ENCODE peak calls at places on chromosomes 11 and 22, in five cellular contexts. One of them, this sample, is unnamed.

GRCh38 chr11:73269353-73270088 is 2.6 kb upstream of the P2RY6 start:
- DNase-seq in endodermal cell: peak; percentile 74
- DNase-seq in B cell: no peak
- DNase-seq in WTC11: no peak
- DNase-seq in NCI-H460: no peak
- DNase-seq in this sample: no peak

GRCh38 chr11:61362542-61362875 is 335 bp downstream of the TMEM138 start:
- DNase-seq in endodermal cell: no peak
- DNase-seq in B cell: no peak
- DNase-seq in WTC11: no peak
- DNase-seq in NCI-H460: no peak
- DNase-seq in this sample: no peak

GRCh38 chr22:42280140-42280539 is 9.7 kb upstream of the TCF20 start:
- DNase-seq in endodermal cell: no peak
- DNase-seq in B cell: no peak
- DNase-seq in WTC11: no peak
- DNase-seq in NCI-H460: no peak
- DNase-seq in this sample: no peak

GRCh38 chr22:39559456-39560105 is 11.0 kb upstream of the CACNA1I start:
- DNase-seq in endodermal cell: peak; percentile 90
- DNase-seq in B cell: no peak
- DNase-seq in WTC11: peak; percentile 82
- DNase-seq in NCI-H460: no peak
- DNase-seq in this sample: no peak

GRCh38 chr11:36577859-36578258 is 10.1 kb downstream of the RAG1 start:
- DNase-seq in endodermal cell: no peak
- DNase-seq in B cell: no peak
- DNase-seq in WTC11: no peak
- DNase-seq in NCI-H460: no peak
- DNase-seq in this sample: no peak

GRCh38 chr11:65003282-65003681 is 6.5 kb upstream of the BATF2 start:
- DNase-seq in endodermal cell: peak; percentile 73
- DNase-seq in B cell: no peak
- DNase-seq in WTC11: no peak
- DNase-seq in NCI-H460: no peak
- DNase-seq in this sample: no peak

GRCh38 chr11:131511794-131512193 is 141.4 kb downstream of the NTM start:
- DNase-seq in endodermal cell: peak; percentile 91
- DNase-seq in B cell: no peak
- DNase-seq in WTC11: peak; percentile 82
- DNase-seq in NCI-H460: peak; percentile 24
- DNase-seq in this sample: no peak

GRCh38 chr11:125494033-125494364 is 2.1 kb downstream of the FEZ1 start:
- DNase-seq in endodermal cell: no peak
- DNase-seq in B cell: no peak
- DNase-seq in WTC11: no peak
- DNase-seq in NCI-H460: no peak
- DNase-seq in this sample: no peak

GRCh38 chr22:38314992-38315800 is 2.0 kb downstream of the CSNK1E start:
- DNase-seq in endodermal cell: no peak
- DNase-seq in B cell: no peak
- DNase-seq in WTC11: no peak
- DNase-seq in NCI-H460: no peak
- DNase-seq in this sample: no peak

GRCh38 chr11:32343325-32344008 is 91.9 kb downstream of the WT1 start:
- DNase-seq in endodermal cell: no peak
- DNase-seq in B cell: no peak
- DNase-seq in WTC11: no peak
- DNase-seq in NCI-H460: no peak
- DNase-seq in this sample: no peak

GRCh38 chr22:32265882-32266767 is 11.0 kb upstream of the SLC5A4 start:
- DNase-seq in endodermal cell: peak; percentile 84
- DNase-seq in B cell: peak; percentile 65
- DNase-seq in WTC11: peak; percentile 71
- DNase-seq in NCI-H460: peak; percentile 66
- DNase-seq in this sample: peak; percentile 53

GRCh38 chr22:47307326-47307725 is 544.9 kb downstream of the TBC1D22A start:
- DNase-seq in endodermal cell: no peak
- DNase-seq in B cell: no peak
- DNase-seq in WTC11: no peak
- DNase-seq in NCI-H460: peak; percentile 35
- DNase-seq in this sample: no peak

GRCh38 chr11:126601550-126602215 is 246.2 kb downstream of the ST3GAL4 start:
- DNase-seq in endodermal cell: peak; percentile 77
- DNase-seq in B cell: no peak
- DNase-seq in WTC11: no peak
- DNase-seq in NCI-H460: no peak
- DNase-seq in this sample: no peak

GRCh38 chr11:119368121-119369034 is 13.1 kb downstream of the USP2 start:
- DNase-seq in endodermal cell: peak; percentile 49
- DNase-seq in B cell: no peak
- DNase-seq in WTC11: no peak
- DNase-seq in NCI-H460: no peak
- DNase-seq in this sample: peak; percentile 81

GRCh38 chr22:49727191-49727880 is 100.3 kb downstream of the BRD1 start:
- DNase-seq in endodermal cell: no peak
- DNase-seq in B cell: no peak
- DNase-seq in WTC11: no peak
- DNase-seq in NCI-H460: no peak
- DNase-seq in this sample: no peak

GRCh38 chr22:19597399-19597735 is 73.2 kb upstream of the CLDN5 start:
- DNase-seq in endodermal cell: no peak
- DNase-seq in B cell: no peak
- DNase-seq in WTC11: no peak
- DNase-seq in NCI-H460: no peak
- DNase-seq in this sample: no peak

GRCh38 chr11:65859812-65860277 is 388 bp upstream of the MUS81 start:
- DNase-seq in endodermal cell: no peak
- DNase-seq in B cell: no peak
- DNase-seq in WTC11: peak; percentile 40
- DNase-seq in NCI-H460: no peak
- DNase-seq in this sample: peak; percentile 24

GRCh38 chr11:35185696-35186095 is 46.7 kb downstream of the CD44 start:
- DNase-seq in endodermal cell: no peak
- DNase-seq in B cell: no peak
- DNase-seq in WTC11: no peak
- DNase-seq in NCI-H460: no peak
- DNase-seq in this sample: no peak

GRCh38 chr11:68164437-68164836 is 43.2 kb upstream of the CHKA start:
- DNase-seq in endodermal cell: no peak
- DNase-seq in B cell: no peak
- DNase-seq in WTC11: no peak
- DNase-seq in NCI-H460: no peak
- DNase-seq in this sample: no peak

GRCh38 chr22:22164541-22165272 is 79.9 kb upstream of the VPREB1 start:
- DNase-seq in endodermal cell: no peak
- DNase-seq in B cell: no peak
- DNase-seq in WTC11: no peak
- DNase-seq in NCI-H460: no peak
- DNase-seq in this sample: no peak

GRCh38 chr22:43449205-43449830 is 37.5 kb downstream of the MPPED1 start:
- DNase-seq in endodermal cell: peak; percentile 91
- DNase-seq in B cell: no peak
- DNase-seq in WTC11: peak; percentile 32
- DNase-seq in NCI-H460: peak; percentile 5
- DNase-seq in this sample: no peak

GRCh38 chr11:6410695-6411430 is 8.0 kb downstream of the APBB1 start:
- DNase-seq in endodermal cell: no peak
- DNase-seq in B cell: no peak
- DNase-seq in WTC11: no peak
- DNase-seq in NCI-H460: no peak
- DNase-seq in this sample: no peak

GRCh38 chr11:113805640-113806039 is 26.0 kb downstream of the CLDN25 start:
- DNase-seq in endodermal cell: no peak
- DNase-seq in B cell: no peak
- DNase-seq in WTC11: no peak
- DNase-seq in NCI-H460: no peak
- DNase-seq in this sample: no peak

GRCh38 chr11:882593-882992 is 28.0 kb downstream of the CHID1 start:
- DNase-seq in endodermal cell: no peak
- DNase-seq in B cell: no peak
- DNase-seq in WTC11: no peak
- DNase-seq in NCI-H460: no peak
- DNase-seq in this sample: no peak

GRCh38 chr22:27676545-27677188 is 124.9 kb downstream of the MN1 start:
- DNase-seq in endodermal cell: no peak
- DNase-seq in B cell: no peak
- DNase-seq in WTC11: no peak
- DNase-seq in NCI-H460: no peak
- DNase-seq in this sample: no peak

GRCh38 chr11:60459345-60459744 is 3.7 kb downstream of the MS4A1 start:
- DNase-seq in endodermal cell: no peak
- DNase-seq in B cell: no peak
- DNase-seq in WTC11: no peak
- DNase-seq in NCI-H460: no peak
- DNase-seq in this sample: no peak

GRCh38 chr11:5380740-5381342 is 2.8 kb upstream of the OR51M1 start:
- DNase-seq in endodermal cell: peak; percentile 87
- DNase-seq in B cell: no peak
- DNase-seq in WTC11: peak; percentile 74
- DNase-seq in NCI-H460: peak; percentile 63
- DNase-seq in this sample: peak; percentile 19

GRCh38 chr11:61075891-61076290 is 26.4 kb upstream of the CD5 start:
- DNase-seq in endodermal cell: no peak
- DNase-seq in B cell: no peak
- DNase-seq in WTC11: no peak
- DNase-seq in NCI-H460: no peak
- DNase-seq in this sample: no peak

GRCh38 chr11:93198221-93198650 is 445 bp upstream of the SLC36A4 start:
- DNase-seq in endodermal cell: no peak
- DNase-seq in B cell: no peak
- DNase-seq in WTC11: no peak
- DNase-seq in NCI-H460: no peak
- DNase-seq in this sample: no peak

GRCh38 chr11:134074346-134074745 is 5.5 kb downstream of the JAM3 start:
- DNase-seq in endodermal cell: no peak
- DNase-seq in B cell: no peak
- DNase-seq in WTC11: no peak
- DNase-seq in NCI-H460: no peak
- DNase-seq in this sample: no peak

GRCh38 chr22:43126506-43127165 is 16.1 kb downstream of the BIK start:
- DNase-seq in endodermal cell: peak; percentile 62
- DNase-seq in B cell: no peak
- DNase-seq in WTC11: no peak
- DNase-seq in NCI-H460: no peak
- DNase-seq in this sample: no peak

GRCh38 chr22:30238661-30239420 is 7.7 kb downstream of the LIF start:
- DNase-seq in endodermal cell: peak; percentile 74
- DNase-seq in B cell: no peak
- DNase-seq in WTC11: peak; percentile 50
- DNase-seq in NCI-H460: no peak
- DNase-seq in this sample: peak; percentile 60

GRCh38 chr22:42269407-42270177 is 861 bp downstream of the TCF20 start:
- DNase-seq in endodermal cell: peak; percentile 92
- DNase-seq in B cell: peak; percentile 84
- DNase-seq in WTC11: peak; percentile 80
- DNase-seq in NCI-H460: no peak
- DNase-seq in this sample: peak; percentile 44

GRCh38 chr11:36711104-36711825 is 113.2 kb upstream of the RAG2 start:
- DNase-seq in endodermal cell: peak; percentile 58
- DNase-seq in B cell: no peak
- DNase-seq in WTC11: no peak
- DNase-seq in NCI-H460: no peak
- DNase-seq in this sample: no peak